ENCODE peak calls at places on chromosomes 11 and 22, in six cellular contexts. One of them, this sample, is unnamed.

GRCh38 chr22:20026996-20027601 is 6.2 kb downstream of the TANGO2 start:
- DNase-seq in K562: no peak
- DNase-seq in SK-N-SH: no peak
- DNase-seq in HepG2: no peak
- DNase-seq in GM12878: no peak
- DNase-seq in H1: no peak
- DNase-seq in this sample: no peak

GRCh38 chr11:122711831-122712378 is 56.4 kb downstream of the UBASH3B start:
- DNase-seq in K562: no peak
- DNase-seq in SK-N-SH: peak
- DNase-seq in HepG2: no peak
- DNase-seq in GM12878: no peak
- DNase-seq in H1: no peak
- DNase-seq in this sample: no peak

GRCh38 chr11:119371778-119372182 is 9.7 kb downstream of the USP2 start:
- DNase-seq in K562: no peak
- DNase-seq in SK-N-SH: peak
- DNase-seq in HepG2: no peak
- DNase-seq in GM12878: no peak
- DNase-seq in H1: no peak
- DNase-seq in this sample: no peak

GRCh38 chr11:84408946-84409411 is 1122.8 kb upstream of the CCDC90B start:
- DNase-seq in K562: no peak
- DNase-seq in SK-N-SH: no peak
- DNase-seq in HepG2: no peak
- DNase-seq in GM12878: no peak
- DNase-seq in H1: no peak
- DNase-seq in this sample: no peak

GRCh38 chr11:129960216-129961214 is 42.1 kb downstream of the PRDM10 start:
- DNase-seq in K562: no peak
- DNase-seq in SK-N-SH: no peak
- DNase-seq in HepG2: peak
- DNase-seq in GM12878: peak
- DNase-seq in H1: no peak
- DNase-seq in this sample: no peak

GRCh38 chr11:102279641-102280170 is 37.6 kb upstream of the BIRC3 start:
- DNase-seq in K562: no peak
- DNase-seq in SK-N-SH: no peak
- DNase-seq in HepG2: peak
- DNase-seq in GM12878: peak
- DNase-seq in H1: no peak
- DNase-seq in this sample: no peak

GRCh38 chr22:30386960-30387848 is at the start of gene RNF215:
- DNase-seq in K562: peak
- DNase-seq in SK-N-SH: peak
- DNase-seq in HepG2: peak
- DNase-seq in GM12878: no peak
- DNase-seq in H1: peak
- DNase-seq in this sample: peak

GRCh38 chr11:2592559-2593392 is 107.0 kb downstream of the KCNQ1OT1 start:
- DNase-seq in K562: no peak
- DNase-seq in SK-N-SH: no peak
- DNase-seq in HepG2: no peak
- DNase-seq in GM12878: no peak
- DNase-seq in H1: no peak
- DNase-seq in this sample: no peak

GRCh38 chr11:569273-569885 is 6.9 kb upstream of the PHRF1 start:
- DNase-seq in K562: no peak
- DNase-seq in SK-N-SH: no peak
- DNase-seq in HepG2: no peak
- DNase-seq in GM12878: no peak
- DNase-seq in H1: no peak
- DNase-seq in this sample: no peak

GRCh38 chr11:75706260-75706729 is 11.3 kb upstream of the MOGAT2 start:
- DNase-seq in K562: peak
- DNase-seq in SK-N-SH: peak
- DNase-seq in HepG2: peak
- DNase-seq in GM12878: no peak
- DNase-seq in H1: peak
- DNase-seq in this sample: peak

GRCh38 chr11:2572491-2573239 is 127.1 kb downstream of the KCNQ1OT1 start:
- DNase-seq in K562: no peak
- DNase-seq in SK-N-SH: no peak
- DNase-seq in HepG2: no peak
- DNase-seq in GM12878: no peak
- DNase-seq in H1: no peak
- DNase-seq in this sample: no peak

GRCh38 chr11:106087815-106088435 is 10.5 kb downstream of the AASDHPPT start:
- DNase-seq in K562: no peak
- DNase-seq in SK-N-SH: peak
- DNase-seq in HepG2: peak
- DNase-seq in GM12878: no peak
- DNase-seq in H1: no peak
- DNase-seq in this sample: peak

GRCh38 chr11:4543561-4543960 is 1.4 kb upstream of the OR52M1 start:
- DNase-seq in K562: no peak
- DNase-seq in SK-N-SH: no peak
- DNase-seq in HepG2: no peak
- DNase-seq in GM12878: no peak
- DNase-seq in H1: no peak
- DNase-seq in this sample: no peak

GRCh38 chr11:58616594-58616993 is 5.9 kb upstream of the CNTF start:
- DNase-seq in K562: no peak
- DNase-seq in SK-N-SH: no peak
- DNase-seq in HepG2: no peak
- DNase-seq in GM12878: no peak
- DNase-seq in H1: no peak
- DNase-seq in this sample: no peak

DNA sequence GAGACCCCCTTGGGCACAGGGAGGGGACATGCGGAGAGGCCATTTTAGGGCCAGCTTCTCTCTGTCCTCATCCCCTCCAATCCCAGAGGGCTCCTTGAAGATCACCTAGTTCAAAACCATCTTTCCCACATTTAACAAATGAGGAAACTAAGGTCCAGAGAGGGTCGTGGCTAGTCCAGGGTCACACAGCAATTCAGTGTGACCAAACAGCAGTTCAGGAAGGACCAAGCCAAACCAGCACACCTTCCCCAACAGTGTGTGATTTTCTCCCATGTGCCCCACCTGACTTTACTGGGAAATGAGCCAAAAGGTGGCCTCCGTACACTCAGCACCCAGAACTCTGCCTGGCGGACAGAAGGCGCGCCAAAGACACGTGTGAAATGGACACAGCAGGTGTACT is 51.3 kb downstream of the CACNA1I start:
- DNase-seq in K562: no peak
- DNase-seq in SK-N-SH: no peak
- DNase-seq in HepG2: no peak
- DNase-seq in GM12878: no peak
- DNase-seq in H1: no peak
- DNase-seq in this sample: no peak
- TF ChIP-seq POLR2AphosphoS5 in K562: no peak
- TF ChIP-seq POLR2AphosphoS5 in SK-N-SH: no peak
- TF ChIP-seq POLR2AphosphoS5 in HepG2: no peak
- TF ChIP-seq POLR2AphosphoS5 in GM12878: no peak
- TF ChIP-seq POLR2AphosphoS5 in H1: no peak
- TF ChIP-seq POLR2AphosphoS5 in this sample: no peak

GRCh38 chr22:27633296-27633871 is 168.2 kb downstream of the MN1 start:
- DNase-seq in K562: no peak
- DNase-seq in SK-N-SH: no peak
- DNase-seq in HepG2: peak
- DNase-seq in GM12878: no peak
- DNase-seq in H1: no peak
- DNase-seq in this sample: no peak
- TF ChIP-seq GABPA in K562: no peak
- TF ChIP-seq GABPA in SK-N-SH: no peak
- TF ChIP-seq GABPA in HepG2: no peak
- TF ChIP-seq GABPA in GM12878: no peak
- TF ChIP-seq GABPA in H1: no peak
- TF ChIP-seq GABPA in this sample: no peak

GRCh38 chr11:64650923-64651523 is 60.0 kb downstream of the SLC22A12 start:
- DNase-seq in K562: peak
- DNase-seq in SK-N-SH: no peak
- DNase-seq in HepG2: no peak
- DNase-seq in GM12878: no peak
- DNase-seq in H1: no peak
- DNase-seq in this sample: peak

GRCh38 chr11:64654958-64655541 is 64.0 kb downstream of the SLC22A12 start:
- DNase-seq in K562: no peak
- DNase-seq in SK-N-SH: no peak
- DNase-seq in HepG2: no peak
- DNase-seq in GM12878: no peak
- DNase-seq in H1: no peak
- DNase-seq in this sample: peak

GRCh38 chr11:64652586-64653387 is 61.8 kb downstream of the SLC22A12 start:
- DNase-seq in K562: peak
- DNase-seq in SK-N-SH: peak
- DNase-seq in HepG2: peak
- DNase-seq in GM12878: no peak
- DNase-seq in H1: peak
- DNase-seq in this sample: peak

GRCh38 chr11:64654439-64654838 is 63.4 kb downstream of the SLC22A12 start:
- DNase-seq in K562: no peak
- DNase-seq in SK-N-SH: no peak
- DNase-seq in HepG2: no peak
- DNase-seq in GM12878: no peak
- DNase-seq in H1: no peak
- DNase-seq in this sample: no peak

DNA sequence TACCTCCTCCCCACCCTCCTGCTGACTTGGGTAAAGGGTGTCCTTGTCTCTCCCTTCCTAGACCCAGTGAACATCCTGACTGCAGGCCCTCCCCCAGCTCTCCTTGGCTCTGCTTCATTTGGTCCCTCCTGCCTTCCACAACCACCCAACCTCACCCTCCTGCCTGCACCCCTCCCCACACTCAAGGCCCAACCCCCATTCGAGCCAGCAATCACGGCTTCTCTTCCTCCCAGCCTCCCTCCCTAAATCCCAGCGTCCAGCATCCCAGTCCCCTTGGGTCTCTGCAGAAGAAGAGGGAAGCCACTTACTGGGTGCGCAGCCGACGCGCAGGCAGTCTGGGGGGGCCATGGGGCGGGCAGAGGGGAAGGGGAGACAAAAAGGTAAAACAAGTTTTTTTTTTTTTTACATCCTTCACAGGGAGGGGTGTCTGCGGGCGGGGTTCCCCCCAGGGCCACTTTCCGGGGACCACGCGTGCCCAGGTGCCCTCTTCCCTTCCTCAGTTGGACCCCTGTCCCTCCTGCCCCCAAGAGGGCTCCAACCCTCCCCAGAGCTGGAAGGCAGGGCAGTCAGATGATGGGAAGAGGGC is 62.5 kb downstream of the SLC22A12 start:
- DNase-seq in K562: no peak
- DNase-seq in SK-N-SH: no peak
- DNase-seq in HepG2: no peak
- DNase-seq in GM12878: no peak
- DNase-seq in H1: no peak
- DNase-seq in this sample: no peak
- TF ChIP-seq CTCF in K562: no peak
- TF ChIP-seq CTCF in SK-N-SH: no peak
- TF ChIP-seq CTCF in HepG2: no peak
- TF ChIP-seq CTCF in GM12878: no peak
- TF ChIP-seq CTCF in H1: no peak
- TF ChIP-seq CTCF in this sample: no peak

DNA sequence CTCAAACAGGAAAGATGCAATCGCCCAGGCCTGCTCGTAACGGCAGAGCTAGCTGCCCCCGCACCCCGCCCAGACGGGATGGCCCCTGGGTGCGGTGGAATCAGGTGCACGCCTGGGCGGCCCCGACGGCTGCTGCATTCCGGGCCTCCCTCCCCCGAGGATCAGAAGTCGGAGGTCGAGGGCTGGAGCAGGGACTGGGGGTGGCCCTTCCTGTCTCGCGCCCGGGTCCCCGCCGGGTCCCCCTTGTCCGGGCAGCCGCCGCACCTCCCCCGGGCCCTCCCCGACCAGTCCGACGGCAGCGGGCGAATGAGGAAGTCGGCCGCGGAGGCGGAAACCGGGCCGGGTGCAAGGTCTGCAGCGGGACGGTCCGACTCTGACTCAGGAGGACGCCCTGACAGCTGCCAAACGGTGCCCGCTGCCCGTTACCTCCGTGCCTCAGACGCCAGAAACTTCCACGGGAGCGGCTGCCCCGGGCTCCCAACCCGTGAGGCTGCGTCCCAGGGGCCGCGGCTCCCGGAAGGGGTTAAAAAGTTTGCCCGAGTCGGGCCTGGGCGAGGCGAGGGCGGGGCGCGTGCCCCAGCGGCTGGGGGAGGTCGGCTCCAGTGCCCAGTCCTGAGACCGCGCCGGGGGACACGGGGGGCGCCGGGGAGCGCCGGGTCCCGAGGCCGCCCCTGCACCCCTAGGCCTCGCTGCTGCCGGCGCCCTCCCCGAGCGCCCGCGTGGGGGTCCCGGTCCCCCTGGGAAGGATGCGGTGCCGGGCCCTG is 685 bp downstream of the MYH9 start:
- DNase-seq in K562: no peak
- DNase-seq in SK-N-SH: peak
- DNase-seq in HepG2: no peak
- DNase-seq in GM12878: no peak
- DNase-seq in H1: no peak
- DNase-seq in this sample: no peak
- TF ChIP-seq POLR2AphosphoS5 in K562: no peak
- TF ChIP-seq POLR2AphosphoS5 in SK-N-SH: no peak
- TF ChIP-seq POLR2AphosphoS5 in HepG2: no peak
- TF ChIP-seq POLR2AphosphoS5 in GM12878: peak
- TF ChIP-seq POLR2AphosphoS5 in H1: no peak
- TF ChIP-seq POLR2AphosphoS5 in this sample: no peak

DNA sequence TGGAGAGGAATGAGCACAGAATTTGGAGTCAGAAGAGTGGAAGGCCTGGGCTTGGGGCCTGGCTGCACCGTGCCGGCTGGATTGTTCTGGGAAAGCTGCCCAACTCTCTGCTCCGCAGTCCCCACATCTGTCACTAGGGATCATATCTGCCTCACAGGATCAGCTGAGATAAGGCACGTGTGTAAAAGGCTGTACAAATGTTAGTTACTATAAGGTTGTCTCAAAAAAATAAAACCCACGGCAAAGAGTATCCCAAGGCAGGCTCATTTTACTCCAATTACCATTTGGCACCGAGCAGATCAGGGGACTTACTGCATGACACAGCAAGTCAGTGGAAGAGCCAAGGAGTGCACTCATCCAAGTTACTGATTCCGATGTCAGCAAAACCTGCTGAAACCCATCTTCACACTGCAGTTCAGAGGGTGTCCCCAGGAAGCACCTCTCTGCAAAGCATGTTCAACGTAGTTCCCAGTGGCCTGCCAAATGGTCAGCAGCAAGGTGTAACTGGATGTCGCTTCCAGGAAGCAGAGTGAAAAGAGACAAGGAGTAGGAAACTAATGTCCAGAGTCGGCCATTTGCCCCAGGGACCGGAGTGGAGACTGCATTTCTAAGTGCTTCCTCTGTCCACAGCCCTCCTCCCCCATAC is 18.1 kb upstream of the MRTFA start:
- DNase-seq in K562: peak
- DNase-seq in SK-N-SH: peak
- DNase-seq in HepG2: no peak
- DNase-seq in GM12878: no peak
- DNase-seq in H1: no peak
- DNase-seq in this sample: no peak
- TF ChIP-seq GABPA in K562: no peak
- TF ChIP-seq GABPA in SK-N-SH: no peak
- TF ChIP-seq GABPA in HepG2: no peak
- TF ChIP-seq GABPA in GM12878: no peak
- TF ChIP-seq GABPA in H1: no peak
- TF ChIP-seq GABPA in this sample: no peak